ENCODE peak calls at places on chromosomes 1 and 21, in seven cellular contexts. F, Z, E, G, U, Y and W are unnamed samples.

GRCh38 chr1:187877220-187877619 is 1048.5 kb downstream of the PLA2G4A start:
- DNase-seq in Z (no peak), E (no peak), Y (no peak), U (no peak), F (no peak), G (no peak), W (no peak)

GRCh38 chr1:6975991-6976390 is 190.7 kb downstream of the CAMTA1 start:
- DNase-seq in G (no peak), F (no peak), U (no peak), Z (no peak), Y (no peak), E (no peak), W (no peak)

GRCh38 chr1:155307247-155307740 is 1.4 kb upstream of the FDPS start:
- DNase-seq in Z (peak; percentile 28), G (peak; percentile 50), E (no peak), U (peak; percentile 82), Y (no peak), F (no peak), W (peak; percentile 69)

GRCh38 chr1:205199090-205199930 is 12.2 kb downstream of the DSTYK start:
- DNase-seq in U (no peak), G (no peak), E (no peak), Z (peak; percentile 26), Y (no peak), F (peak; percentile 48), W (no peak)

GRCh38 chr1:169945171-169945570 is 51.5 kb upstream of the SCYL3 start:
- DNase-seq in U (no peak), G (no peak), Z (no peak), E (no peak), F (no peak), Y (no peak), W (no peak)

GRCh38 chr1:2350911-2351655 is 40.3 kb downstream of the MORN1 start:
- DNase-seq in Y (no peak), E (peak; percentile 10), G (no peak), F (no peak), Z (no peak), U (no peak), W (no peak)

GRCh38 chr1:211925016-211925415 is 94.5 kb upstream of the LPGAT1 start:
- DNase-seq in F (no peak), Y (no peak), E (no peak), Z (no peak), G (no peak), U (peak; percentile 52), W (no peak)

GRCh38 chr1:62241357-62242131 is 46.9 kb downstream of the L1TD1 start:
- DNase-seq in Y (no peak), F (no peak), Z (no peak), U (no peak), G (no peak), E (peak; percentile 32), W (no peak)

GRCh38 chr21:36120304-36120902 is 14.5 kb upstream of the CBR3 start:
- DNase-seq in G (no peak), E (peak; percentile 32), Z (no peak), F (peak; percentile 44), Y (no peak), U (peak; percentile 20), W (peak; percentile 42)

GRCh38 chr1:79815115-79815514 is 808.6 kb upstream of the ADGRL4 start:
- DNase-seq in Y (no peak), F (no peak), U (no peak), E (no peak), Z (no peak), G (no peak), W (no peak)

GRCh38 chr1:54703471-54703870 is 12.2 kb upstream of the TTC4 start:
- DNase-seq in U (no peak), Y (no peak), G (no peak), F (no peak), Z (no peak), E (no peak), W (no peak)

GRCh38 chr1:198676253-198676652 is 37.4 kb downstream of the PTPRC start:
- DNase-seq in Z (no peak), E (no peak), U (peak; percentile 74), Y (no peak), G (peak; percentile 23), F (no peak), W (no peak)

GRCh38 chr1:192788184-192788583 is 20.7 kb upstream of the RGS2 start:
- DNase-seq in G (no peak), Y (no peak), F (peak; percentile 15), U (no peak), Z (peak; percentile 87), E (no peak), W (no peak)

GRCh38 chr1:246319111-246319510 is 188.0 kb downstream of the SMYD3 start:
- DNase-seq in U (no peak), Y (no peak), F (no peak), E (no peak), G (no peak), Z (no peak), W (peak; percentile 30)

GRCh38 chr1:207698822-207699483 is 52.9 kb upstream of the CD46 start:
- DNase-seq in F (peak; percentile 15), U (peak; percentile 81), E (peak; percentile 26), Z (peak; percentile 65), G (peak; percentile 68), Y (no peak), W (peak; percentile 88)

GRCh38 chr1:229430761-229431269 is 3.1 kb downstream of the ACTA1 start:
- DNase-seq in F (peak; percentile 85), E (peak; percentile 69), G (peak; percentile 33), Z (peak; percentile 30), Y (no peak), U (no peak), W (no peak)

GRCh38 chr21:35616090-35616489 is 444.2 kb downstream of the SETD4 start:
- DNase-seq in E (no peak), U (peak; percentile 65), Z (peak; percentile 49), G (peak; percentile 58), F (no peak), Y (no peak), W (no peak)

GRCh38 chr1:154859786-154860153 is 10.3 kb downstream of the KCNN3 start:
- DNase-seq in Y (no peak), F (peak; percentile 95), E (no peak), Z (no peak), U (peak; percentile 93), G (no peak), W (no peak)

GRCh38 chr21:31406510-31406909 is 62.4 kb upstream of the TIAM1 start:
- DNase-seq in G (no peak), E (no peak), Z (no peak), F (no peak), U (no peak), Y (no peak), W (no peak)

GRCh38 chr1:192879416-192879815 is 70.6 kb downstream of the RGS2 start:
- DNase-seq in F (no peak), G (no peak), Z (peak; percentile 56), U (no peak), Y (no peak), E (no peak), W (no peak)

GRCh38 chr1:247332901-247333361 is 1.3 kb upstream of the ZNF496 start:
- DNase-seq in E (no peak), G (peak; percentile 5), F (peak; percentile 23), Z (no peak), Y (no peak), U (no peak), W (peak; percentile 47)

GRCh38 chr1:46469846-46470245 is 19.8 kb upstream of the DMBX1 start:
- DNase-seq in Z (no peak), Y (no peak), G (no peak), E (no peak), U (no peak), F (no peak), W (no peak)

GRCh38 chr1:46464013-46464548 is 25.6 kb upstream of the DMBX1 start:
- DNase-seq in Z (no peak), Y (no peak), E (no peak), F (no peak), U (no peak), G (no peak), W (peak; percentile 92)

GRCh38 chr1:46466477-46467182 is 23.0 kb upstream of the DMBX1 start:
- DNase-seq in G (no peak), Y (no peak), Z (no peak), F (no peak), E (peak; percentile 40), U (no peak), W (peak; percentile 97)

GRCh38 chr1:46465981-46466476 is 23.6 kb upstream of the DMBX1 start:
- DNase-seq in U (no peak), Z (no peak), Y (no peak), E (no peak), G (no peak), F (no peak), W (no peak)

GRCh38 chr1:46467183-46467504 is 22.5 kb upstream of the DMBX1 start:
- DNase-seq in F (no peak), E (no peak), U (no peak), Y (no peak), G (no peak), Z (no peak), W (no peak)
- H3K4me3 ChIP-seq in F (peak overlapping the region; percentile 68), E (peak overlapping the region; percentile 73), U (no peak overlapping the region), Y (no peak overlapping the region), G (no peak overlapping the region), Z (peak overlapping the region; percentile 49), W (peak overlapping the region; percentile 27)

GRCh38 chr1:109394591-109395281 is 3.0 kb downstream of the SORT1 start:
- DNase-seq in Z (no peak), G (no peak), F (no peak), Y (no peak), E (no peak), U (no peak), W (no peak)

GRCh38 chr1:109396971-109397370 is 747 bp downstream of the SORT1 start:
- DNase-seq in U (no peak), Z (no peak), F (peak; percentile 40), G (peak; percentile 4), Y (no peak), E (no peak), W (peak; percentile 15)

GRCh38 chr1:109397451-109398342 is at the start of gene SORT1:
- DNase-seq in F (peak; percentile 85), E (peak; percentile 88), G (peak; percentile 91), Z (peak; percentile 75), Y (no peak), U (no peak), W (peak; percentile 98)

GRCh38 chr1:109396513-109396839 is 1.2 kb downstream of the SORT1 start:
- DNase-seq in F (no peak), Y (no peak), G (no peak), E (no peak), Z (no peak), U (no peak), W (no peak)

GRCh38 chr1:109395602-109396512 is 1.9 kb downstream of the SORT1 start:
- DNase-seq in F (no peak), Z (peak; percentile 44), E (no peak), G (no peak), Y (no peak), U (no peak), W (no peak)
- H3K4me3 ChIP-seq in F (peak overlapping the region; percentile 68), Z (peak overlapping the region; percentile 63), E (peak overlapping the region; percentile 74), G (no peak overlapping the region), Y (peak overlapping the region; percentile 42), U (no peak overlapping the region), W (peak overlapping the region; percentile 74)

DNA sequence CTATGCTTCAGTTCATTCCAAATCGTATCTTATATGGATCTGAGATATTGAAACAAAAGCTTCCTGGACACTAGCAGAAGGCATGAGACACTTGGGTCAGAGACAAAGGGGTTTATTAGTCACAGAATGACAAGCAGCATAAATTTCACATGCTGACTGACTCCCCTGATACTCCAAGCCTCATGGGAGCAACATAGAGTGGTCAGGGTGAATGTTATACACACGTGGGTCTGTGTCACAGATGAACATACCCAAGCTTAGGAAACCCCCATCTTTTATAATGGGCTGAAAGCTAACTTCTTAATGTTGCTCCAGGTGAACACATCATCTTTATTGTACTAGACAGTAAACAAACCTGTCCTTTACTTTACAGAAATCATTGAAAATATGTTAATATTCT is 599.9 kb upstream of the RGS18 start:
- DNase-seq in Z (no peak), E (no peak), U (no peak), G (no peak), F (no peak), Y (no peak), W (no peak)
- H3K4me3 ChIP-seq in Z (no peak overlapping the region), E (no peak overlapping the region), U (no peak overlapping the region), G (no peak overlapping the region), F (no peak overlapping the region), Y (no peak overlapping the region), W (no peak overlapping the region)

GRCh38 chr21:46318464-46318845 is 5.2 kb downstream of the C21orf58 start:
- DNase-seq in E (no peak), Z (no peak), F (no peak), G (no peak), Y (no peak), U (no peak), W (no peak)
- H3K4me3 ChIP-seq in E (no peak overlapping the region), Z (no peak overlapping the region), F (no peak overlapping the region), G (no peak overlapping the region), Y (no peak overlapping the region), U (no peak overlapping the region), W (no peak overlapping the region)